ENCODE peak calls at places on chromosomes 16 and 17, in five cellular contexts. S is CD4-positive, alpha-beta T cell; V is pancreas; E is esophagus squamous epithelium; P is gastrocnemius medialis. G is an unnamed sample.
A peak's percentile ranks its signal among the peaks of the same experiment; 100 is the strongest.

GRCh38 chr16:56409195-56409594 is 16.1 kb downstream of the AMFR start:
- DNase-seq in S (no peak), E (no peak), P (no peak), V (no peak), G (no peak)

GRCh38 chr17:19417611-19418010 is 6.6 kb downstream of the RNF112 start:
- DNase-seq in S (no peak), E (no peak), V (no peak), P (no peak), G (no peak)

GRCh38 chr17:53219821-53220220 is 602.9 kb upstream of the KIF2B start:
- DNase-seq in P (no peak), E (no peak), S (no peak), V (no peak), G (no peak)

GRCh38 chr16:81599034-81599744 is 154.6 kb downstream of the CMIP start:
- DNase-seq in S (no peak), E (no peak), V (no peak), P (no peak), G (no peak)

GRCh38 chr16:29664133-29664912 is 1.3 kb downstream of the SPN start:
- DNase-seq in V (peak; percentile 31), P (no peak), S (no peak), E (no peak), G (no peak)

GRCh38 chr16:71792176-71792575 is 16.5 kb downstream of the AP1G1 start:
- DNase-seq in E (no peak), P (no peak), V (no peak), S (no peak), G (no peak)

GRCh38 chr16:69880640-69881133 is 70.4 kb upstream of the CLEC18A start:
- DNase-seq in E (no peak), S (no peak), V (no peak), P (no peak), G (peak; percentile 30)

GRCh38 chr17:17300624-17301568 is 2.3 kb upstream of the NT5M start:
- DNase-seq in P (no peak), V (peak; percentile 78), S (peak; percentile 35), E (no peak), G (no peak)

GRCh38 chr16:67207857-67208524 is 9.1 kb downstream of the ELMO3 start:
- DNase-seq in V (peak; percentile 37), P (peak; percentile 74), E (no peak), S (no peak), G (no peak)

GRCh38 chr17:69473801-69474170 is 59.3 kb downstream of the MAP2K6 start:
- DNase-seq in V (no peak), S (no peak), P (no peak), E (no peak), G (no peak)

GRCh38 chr17:55577011-55577586 is 65.8 kb upstream of the SMIM36 start:
- DNase-seq in S (peak; percentile 23), V (no peak), P (peak; percentile 6), E (no peak), G (no peak)

GRCh38 chr16:56370185-56370584 is 55.2 kb downstream of the AMFR start:
- DNase-seq in V (no peak), S (no peak), P (no peak), E (no peak), G (no peak)

GRCh38 chr17:79800325-79801155 is 3.7 kb upstream of the CBX8 start:
- DNase-seq in P (no peak), S (no peak), E (no peak), V (no peak), G (no peak)

GRCh38 chr17:74454197-74455024 is 12.0 kb upstream of the CD300A start:
- DNase-seq in E (no peak), S (no peak), V (peak; percentile 94), P (no peak), G (no peak)

GRCh38 chr16:531494-532125 is 4.1 kb downstream of the CAPN15 start:
- DNase-seq in V (no peak), P (no peak), S (no peak), E (no peak), G (no peak)

GRCh38 chr16:20906871-20907255 is 6.3 kb downstream of the LYRM1 start:
- DNase-seq in V (no peak), S (no peak), P (no peak), E (no peak), G (no peak)

GRCh38 chr17:81500026-81500425 is 12.6 kb downstream of the ACTG1 start:
- DNase-seq in S (no peak), V (no peak), P (no peak), E (no peak), G (no peak)

GRCh38 chr16:81315271-81316175 is 761 bp downstream of the GAN start:
- DNase-seq in V (peak; percentile 64), E (no peak), P (peak; percentile 14), S (peak; percentile 18), G (peak; percentile 41)

GRCh38 chr16:14337303-14338191 is 266.4 kb downstream of the MRTFB start:
- DNase-seq in V (no peak), E (no peak), P (no peak), S (no peak), G (no peak)

GRCh38 chr17:31466096-31466495 is 74.6 kb downstream of the RAB11FIP4 start:
- DNase-seq in P (no peak), S (no peak), V (no peak), E (no peak), G (no peak)

GRCh38 chr16:4081577-4082021 is 34.6 kb downstream of the ADCY9 start:
- DNase-seq in E (no peak), V (no peak), S (no peak), P (no peak), G (no peak)

GRCh38 chr16:648786-649589 is at the start of gene WDR90:
- DNase-seq in E (peak; percentile 35), V (peak; percentile 96), S (peak; percentile 83), P (peak; percentile 84), G (peak; percentile 98)

GRCh38 chr16:19874816-19875546 is 9.7 kb downstream of the GPRC5B start:
- DNase-seq in P (no peak), S (no peak), E (no peak), V (no peak), G (no peak)

GRCh38 chr16:84279871-84280270 is 14.8 kb upstream of the WFDC1 start:
- DNase-seq in P (no peak), S (no peak), V (no peak), E (no peak), G (no peak)

GRCh38 chr16:84282533-84282932 is 12.1 kb upstream of the WFDC1 start:
- DNase-seq in S (no peak), P (no peak), E (no peak), V (no peak), G (no peak)

GRCh38 chr16:84278968-84279367 is 15.7 kb upstream of the WFDC1 start:
- DNase-seq in E (no peak), S (no peak), V (no peak), P (no peak), G (peak; percentile 35)

GRCh38 chr16:84283314-84284167 is 11.1 kb upstream of the WFDC1 start:
- DNase-seq in S (no peak), E (no peak), V (no peak), P (no peak), G (no peak)

GRCh38 chr16:84281077-84281476 is 13.6 kb upstream of the WFDC1 start:
- DNase-seq in E (no peak), V (no peak), S (no peak), P (no peak), G (no peak)
- H3K27ac ChIP-seq in E (no peak overlapping the region), V (no peak overlapping the region), S (no peak overlapping the region), P (no peak overlapping the region), G (no peak overlapping the region)

GRCh38 chr16:10578474-10579316 is 1.7 kb downstream of the EMP2 start:
- DNase-seq in V (peak; percentile 59), P (no peak), E (no peak), S (no peak), G (no peak)
- TF ChIP-seq CTCF in V (no peak), P (no peak), E (peak; percentile 28), S (no peak), G (no peak)

GRCh38 chr17:46176975-46177374 is 16.3 kb downstream of the KANSL1 start:
- DNase-seq in E (no peak), S (no peak), P (no peak), V (no peak), G (no peak)
- H3K27ac ChIP-seq in E (no peak overlapping the region), S (no peak overlapping the region), P (no peak overlapping the region), V (no peak overlapping the region), G (no peak overlapping the region)

DNA sequence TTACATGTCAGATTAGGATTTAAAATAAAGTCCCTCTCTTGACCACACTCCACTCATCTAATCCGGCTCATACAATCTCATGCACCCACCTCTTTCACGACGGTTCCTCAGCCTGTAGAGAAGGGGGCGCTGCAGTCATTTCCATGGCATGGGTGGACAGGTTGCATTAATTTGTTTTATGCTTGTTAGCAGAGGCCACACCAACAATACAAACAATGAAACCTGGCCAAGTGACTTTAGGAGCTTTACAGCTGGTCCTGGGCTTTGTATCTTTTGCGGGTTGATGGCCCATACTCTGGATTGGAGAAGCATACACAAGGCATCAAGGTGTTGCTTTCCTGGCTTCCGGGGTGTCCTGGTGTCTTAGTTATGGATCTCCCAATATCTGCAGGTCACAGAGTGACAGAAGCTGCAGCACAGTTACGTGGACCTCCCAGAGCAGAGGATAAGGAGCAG is 9.7 kb upstream of the SNF8 start:
- DNase-seq in V (no peak), E (no peak), P (no peak), S (no peak), G (no peak)
- TF ChIP-seq CTCF in V (no peak), E (no peak), P (no peak), S (no peak), G (no peak)

DNA sequence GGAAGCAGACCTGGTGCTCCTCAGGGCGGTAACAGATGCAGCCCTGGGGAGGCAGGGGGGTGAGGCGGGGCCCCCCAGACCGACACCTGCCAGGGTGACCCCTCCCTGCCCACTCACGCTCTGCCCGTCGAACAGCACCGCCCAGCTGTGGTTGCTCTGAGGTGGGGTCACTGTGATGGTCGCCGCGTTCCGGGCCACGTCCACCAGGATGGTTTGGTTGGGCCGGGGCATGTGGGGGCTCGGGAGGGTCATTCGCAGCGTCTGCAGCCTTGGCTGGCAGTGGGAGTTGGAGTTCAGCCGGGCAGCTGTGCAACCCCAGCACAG is 692 bp downstream of the BRICD5 start:
- DNase-seq in E (no peak), S (no peak), V (peak; percentile 41), P (no peak), G (no peak)
- H3K27ac ChIP-seq in E (no peak overlapping the region), S (no peak overlapping the region), V (no peak overlapping the region), P (peak overlapping the region; percentile 77), G (peak overlapping the region; percentile 41)